ENCODE peak calls at places on chromosomes 12 and 14, in five cellular contexts. T is neural progenitor cell, S is HCT116, U is GM23248, H is DND-41. E is an unnamed sample.

GRCh38 chr14:61477845-61478438 is 156.6 kb downstream of the PRKCH start:
- DNase-seq in T (no peak), S (peak; percentile 40), U (peak; percentile 64), H (no peak), E (peak; percentile 82)

GRCh38 chr14:51094282-51094821 is 553 bp downstream of the TRIM9 start:
- DNase-seq in T (peak; percentile 57), S (no peak), U (peak; percentile 30), H (no peak), E (no peak)

GRCh38 chr12:50129297-50129696 is 17.3 kb downstream of the COX14 start:
- DNase-seq in T (no peak), S (no peak), U (no peak), H (no peak), E (no peak)

GRCh38 chr12:91833780-91834359 is 311.8 kb downstream of the BTG1 start:
- DNase-seq in T (no peak), S (no peak), U (no peak), H (no peak), E (no peak)

GRCh38 chr12:119682635-119683340 is 14.9 kb downstream of the PRKAB1 start:
- DNase-seq in T (no peak), S (no peak), U (no peak), H (no peak), E (peak; percentile 48)

GRCh38 chr14:75982724-75983358 is 1.0 kb upstream of the TGFB3 start:
- DNase-seq in T (no peak), S (no peak), U (peak; percentile 87), H (no peak), E (no peak)

GRCh38 chr12:113007166-113007565 is 28.8 kb downstream of the OAS2 start:
- DNase-seq in T (no peak), S (peak; percentile 4), U (peak; percentile 41), H (no peak), E (no peak)

GRCh38 chr12:116331876-116332275 is 54.4 kb upstream of the MED13L start:
- DNase-seq in T (no peak), S (no peak), U (no peak), H (no peak), E (no peak)

GRCh38 chr12:1579626-1580025 is 14.8 kb downstream of the FBXL14 start:
- DNase-seq in T (peak; percentile 70), S (no peak), U (peak; percentile 73), H (no peak), E (no peak)

GRCh38 chr12:130715996-130716917 is at the start of gene RIMBP2:
- DNase-seq in T (peak; percentile 82), S (no peak), U (peak; percentile 39), H (peak; percentile 44), E (no peak)

GRCh38 chr14:42930058-42930457 is 1323.4 kb downstream of the LRFN5 start:
- DNase-seq in T (peak; percentile 10), S (no peak), U (no peak), H (no peak), E (no peak)

GRCh38 chr12:59708484-59708883 is 112.7 kb downstream of the SLC16A7 start:
- DNase-seq in T (no peak), S (no peak), U (peak; percentile 43), H (no peak), E (no peak)

GRCh38 chr14:53032161-53032803 is 81.4 kb upstream of the FERMT2 start:
- DNase-seq in T (peak; percentile 34), S (peak; percentile 40), U (peak; percentile 92), H (no peak), E (no peak)

GRCh38 chr12:120853188-120853587 is 51.0 kb downstream of the SPPL3 start:
- DNase-seq in T (no peak), S (no peak), U (peak; percentile 32), H (no peak), E (no peak)

GRCh38 chr12:24778486-24779304 is 170.2 kb downstream of the BCAT1 start:
- DNase-seq in T (peak; percentile 68), S (no peak), U (peak; percentile 47), H (no peak), E (peak; percentile 52)

GRCh38 chr14:67965684-67966083 is 146.1 kb downstream of the RAD51B start:
- DNase-seq in T (no peak), S (no peak), U (no peak), H (no peak), E (no peak)

GRCh38 chr14:37819155-37820015 is 224.0 kb downstream of the TTC6 start:
- DNase-seq in T (no peak), S (no peak), U (peak; percentile 81), H (no peak), E (no peak)

GRCh38 chr14:91417983-91418386 is 365 bp upstream of the CCDC88C start:
- DNase-seq in T (peak; percentile 82), S (peak; percentile 32), U (peak; percentile 45), H (peak; percentile 70), E (peak; percentile 78)

GRCh38 chr12:25972783-25973182 is 14.3 kb downstream of the RASSF8 start:
- DNase-seq in T (no peak), S (no peak), U (peak; percentile 86), H (no peak), E (no peak)

GRCh38 chr14:72142328-72142727 is 210.1 kb downstream of the RGS6 start:
- DNase-seq in T (no peak), S (no peak), U (no peak), H (no peak), E (no peak)

GRCh38 chr12:95418142-95418541 is 55.8 kb upstream of the METAP2 start:
- DNase-seq in T (no peak), S (no peak), U (no peak), H (no peak), E (no peak)

GRCh38 chr12:59372971-59373370 is 222.9 kb upstream of the SLC16A7 start:
- DNase-seq in T (peak; percentile 42), S (peak; percentile 8), U (peak; percentile 46), H (no peak), E (no peak)

GRCh38 chr14:76986261-76986565 is 42.3 kb downstream of the IRF2BPL start:
- DNase-seq in T (no peak), S (no peak), U (no peak), H (no peak), E (no peak)

GRCh38 chr12:49741882-49742620 is 694 bp downstream of the TMBIM6 start:
- DNase-seq in T (peak; percentile 84), S (peak; percentile 59), U (peak; percentile 98), H (peak; percentile 72), E (peak; percentile 84)

GRCh38 chr14:37592288-37593274 is 2.5 kb downstream of the FOXA1 start:
- DNase-seq in T (peak; percentile 42), S (no peak), U (no peak), H (no peak), E (no peak)

GRCh38 chr12:30200864-30201263 is 417.1 kb upstream of the TMTC1 start:
- DNase-seq in T (no peak), S (no peak), U (peak; percentile 7), H (no peak), E (no peak)

GRCh38 chr14:75401356-75401755 is 26.5 kb upstream of the JDP2 start:
- DNase-seq in T (peak; percentile 83), S (no peak), U (peak; percentile 76), H (no peak), E (no peak)

GRCh38 chr12:123599721-123600120 is 2.2 kb upstream of the DDX55 start:
- DNase-seq in T (no peak), S (no peak), U (no peak), H (no peak), E (no peak)
- H3K27ac ChIP-seq in T (no peak overlapping the region), S (no peak overlapping the region), U (no peak overlapping the region), H (no peak overlapping the region), E (no peak overlapping the region)

GRCh38 chr12:2690348-2691000 is 104.3 kb upstream of the FKBP4 start:
- DNase-seq in T (no peak), S (no peak), U (no peak), H (no peak), E (no peak)
- H3K4me2 ChIP-seq in T (peak overlapping the region; percentile 96), S (no peak overlapping the region), U (no peak overlapping the region), H (peak overlapping the region; percentile 96), E (peak overlapping the region; percentile 54)

DNA sequence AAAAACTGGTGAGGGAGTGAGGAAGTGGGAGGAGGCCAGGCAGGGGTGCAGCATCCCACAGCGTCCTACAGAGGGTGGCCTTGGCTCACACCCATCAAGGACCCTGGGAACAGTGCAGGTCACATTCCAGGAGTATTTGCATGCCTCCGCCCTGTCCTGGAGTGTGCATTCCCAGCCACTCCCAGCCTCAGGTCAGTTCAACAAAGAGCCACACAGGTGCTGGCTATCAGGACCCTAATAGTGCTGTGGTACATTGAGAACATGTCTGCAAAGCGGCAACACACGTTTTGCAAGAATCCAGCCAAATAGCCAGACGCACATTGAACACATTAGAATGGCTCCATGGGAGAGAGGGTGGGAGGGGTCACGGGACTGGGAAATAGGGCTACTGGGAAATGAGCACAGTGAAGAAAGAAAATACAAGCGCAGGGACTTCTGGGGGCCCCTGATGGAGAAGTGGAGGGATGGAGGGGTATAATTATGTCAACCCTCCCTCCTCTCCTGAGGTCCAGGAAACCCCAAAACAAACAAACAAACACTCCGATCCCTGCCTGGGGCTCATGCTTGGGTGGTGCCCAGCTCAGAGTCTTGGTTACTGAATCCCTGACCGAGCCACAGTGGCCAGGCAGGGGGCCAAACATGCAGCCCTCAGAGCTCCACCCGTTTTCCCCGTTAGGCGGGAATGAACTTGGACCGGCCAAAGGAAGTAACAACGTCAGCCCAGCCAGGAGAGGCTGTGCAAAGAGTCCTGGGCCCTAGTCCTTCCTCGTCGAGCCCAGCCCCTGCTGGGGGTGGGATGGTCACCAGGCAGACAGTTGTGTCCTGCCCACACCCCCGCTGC is 36.4 kb downstream of the CMKLR1 start:
- DNase-seq in T (peak; percentile 38), S (no peak), U (peak; percentile 83), H (no peak), E (no peak)
- H3K4me3 ChIP-seq in T (no peak overlapping the region), S (no peak overlapping the region), U (no peak overlapping the region), H (no peak overlapping the region), E (no peak overlapping the region)

DNA sequence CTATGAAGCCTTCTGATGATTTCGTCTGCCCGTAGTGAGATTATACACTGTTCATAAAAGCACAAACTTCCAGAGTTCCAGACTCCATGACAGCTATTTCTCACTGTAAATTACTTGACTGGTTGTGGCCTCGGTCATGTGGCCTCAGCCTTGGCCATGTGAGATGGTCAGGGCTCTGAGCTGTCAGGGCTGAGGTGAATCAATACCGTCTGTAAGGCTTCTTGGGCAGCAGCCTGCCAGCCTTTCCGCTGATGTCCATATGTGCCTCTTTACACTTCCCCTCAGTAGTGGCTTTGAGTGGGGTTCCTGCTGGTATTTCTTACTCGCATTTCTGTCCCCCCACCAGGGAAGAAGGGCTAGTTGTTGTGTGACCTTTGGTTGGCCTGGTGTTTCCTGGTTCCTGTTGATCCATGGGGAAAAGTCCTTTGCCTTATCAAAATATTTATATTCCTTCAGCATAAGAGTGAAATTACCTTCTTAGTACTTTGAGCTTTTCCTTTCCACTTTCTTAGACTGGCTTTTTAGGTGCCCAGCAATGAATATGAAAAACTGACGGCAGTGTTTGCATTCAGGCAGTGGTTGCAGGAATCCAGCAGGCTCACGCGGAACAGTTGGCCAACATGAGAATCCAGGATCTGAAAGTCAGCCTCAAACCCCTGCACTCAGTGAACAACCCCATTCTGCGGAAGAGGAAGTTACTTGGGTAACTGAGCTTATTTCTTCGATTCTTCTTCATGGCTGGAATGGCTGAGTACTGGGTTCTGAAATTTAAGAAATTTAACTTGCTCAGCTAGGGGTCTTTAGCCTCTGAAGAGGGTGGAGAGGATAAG is 46.1 kb downstream of the MAPKAPK5 start:
- DNase-seq in T (no peak), S (no peak), U (no peak), H (no peak), E (no peak)
- H3K27ac ChIP-seq in T (no peak overlapping the region), S (no peak overlapping the region), U (no peak overlapping the region), H (no peak overlapping the region), E (no peak overlapping the region)

DNA sequence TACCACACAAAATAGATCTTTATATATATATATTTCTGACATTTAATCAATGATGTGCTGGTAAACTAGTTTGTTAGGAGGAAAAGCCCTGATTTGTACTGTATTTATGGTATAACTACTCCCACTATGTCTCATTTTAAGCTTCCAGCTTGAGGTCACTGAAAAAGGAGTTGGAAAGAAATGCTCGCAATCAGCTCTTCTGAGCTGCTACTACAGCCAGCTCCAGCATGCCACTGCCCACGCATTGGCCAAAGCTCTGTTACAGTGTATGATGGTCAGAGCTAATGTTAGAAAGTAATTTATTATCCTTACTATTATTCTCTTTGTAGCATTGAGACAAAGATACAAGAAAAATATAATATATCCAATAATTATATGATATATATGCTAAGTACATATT is 55.0 kb upstream of the PCED1B start:
- DNase-seq in T (no peak), S (no peak), U (peak; percentile 85), H (no peak), E (no peak)
- H3K4me2 ChIP-seq in T (no peak overlapping the region), S (no peak overlapping the region), U (peak overlapping the region; percentile 63), H (no peak overlapping the region), E (no peak overlapping the region)